ENCODE peak calls at places on chromosomes 1 and 21, in five cellular contexts. C, M, Z, N and H are unnamed samples.

GRCh38 chr1:194289569-194290266 is 1103.3 kb upstream of the B3GALT2 start:
- DNase-seq in M (no peak), C (no peak), Z (no peak), N (no peak), H (no peak)

GRCh38 chr1:212055333-212055732 is 19.8 kb downstream of the DTL start:
- DNase-seq in N (no peak), C (no peak), M (no peak), Z (no peak), H (no peak)

GRCh38 chr1:1889847-1890505 is 911 bp downstream of the GNB1 start:
- DNase-seq in M (peak; percentile 50), C (no peak), Z (peak; percentile 55), N (no peak), H (no peak)

GRCh38 chr1:200248541-200248940 is 161.3 kb downstream of the ZNF281 start:
- DNase-seq in C (no peak), N (no peak), Z (no peak), M (no peak), H (no peak)

GRCh38 chr1:167431909-167432650 is 86.2 kb downstream of the CD247 start:
- DNase-seq in N (peak; percentile 49), C (no peak), M (no peak), Z (no peak), H (no peak)

GRCh38 chr1:2073382-2074230 is 23.4 kb downstream of the PRKCZ start:
- DNase-seq in C (peak; percentile 59), Z (no peak), N (no peak), M (no peak), H (no peak)

GRCh38 chr1:205374205-205375078 is 17.7 kb upstream of the KLHDC8A start:
- DNase-seq in C (no peak), N (no peak), Z (no peak), M (peak; percentile 67), H (no peak)

GRCh38 chr21:41678944-41679343 is 87.9 kb downstream of the RIPK4 start:
- DNase-seq in M (peak; percentile 87), Z (peak; percentile 100), N (peak; percentile 87), C (peak; percentile 90), H (peak; percentile 98)

GRCh38 chr1:38138498-38139233 is 92.1 kb upstream of the POU3F1 start:
- DNase-seq in N (no peak), C (no peak), M (peak; percentile 43), Z (peak; percentile 1), H (no peak)

GRCh38 chr1:172089768-172090510 is 248.6 kb downstream of the DNM3 start:
- DNase-seq in M (peak; percentile 51), Z (peak; percentile 38), N (peak; percentile 61), C (peak; percentile 14), H (peak; percentile 69)

GRCh38 chr1:116465845-116466685 is 93.0 kb downstream of the ATP1A1 start:
- DNase-seq in N (no peak), Z (peak; percentile 51), M (peak; percentile 47), C (no peak), H (no peak)

GRCh38 chr1:235342039-235342438 is 13.7 kb downstream of the GGPS1 start:
- DNase-seq in N (no peak), M (no peak), Z (no peak), C (no peak), H (no peak)

GRCh38 chr1:15939181-15940109 is 36.5 kb downstream of the ZBTB17 start:
- DNase-seq in M (peak; percentile 83), C (no peak), N (peak; percentile 38), Z (peak; percentile 82), H (no peak)

GRCh38 chr1:24586970-24587820 is 31.3 kb downstream of the NCMAP start:
- DNase-seq in N (no peak), M (peak; percentile 66), Z (peak; percentile 82), C (peak; percentile 31), H (no peak)

GRCh38 chr1:67158401-67158800 is 7.9 kb upstream of the IL23R start:
- DNase-seq in Z (peak; percentile 38), C (no peak), N (no peak), M (no peak), H (peak; percentile 29)

GRCh38 chr1:30995990-30996612 is 69.4 kb downstream of the PUM1 start:
- DNase-seq in Z (no peak), C (no peak), M (no peak), N (no peak), H (no peak)

GRCh38 chr1:30047576-30047975 is 675.8 kb downstream of the MATN1 start:
- DNase-seq in M (no peak), C (no peak), N (no peak), Z (no peak), H (peak; percentile 17)

GRCh38 chr1:59985901-59986735 is 59.5 kb upstream of the CYP2J2 start:
- DNase-seq in C (no peak), Z (no peak), M (no peak), N (no peak), H (no peak)

GRCh38 chr1:52167014-52167753 is 25.3 kb downstream of the ZFYVE9 start:
- DNase-seq in Z (no peak), C (no peak), N (no peak), M (no peak), H (no peak)

GRCh38 chr1:52158218-52158617 is 16.3 kb downstream of the ZFYVE9 start:
- DNase-seq in N (no peak), C (no peak), M (no peak), Z (peak; percentile 78), H (no peak)

GRCh38 chr1:52159033-52159789 is 17.3 kb downstream of the ZFYVE9 start:
- DNase-seq in M (no peak), N (no peak), C (no peak), Z (peak; percentile 34), H (no peak)

GRCh38 chr1:52164604-52165003 is 22.7 kb downstream of the ZFYVE9 start:
- DNase-seq in Z (no peak), M (peak; percentile 15), C (no peak), N (no peak), H (no peak)

GRCh38 chr1:52162947-52163346 is 21.1 kb downstream of the ZFYVE9 start:
- DNase-seq in Z (no peak), C (no peak), N (no peak), M (no peak), H (no peak)
- H3K18ac ChIP-seq in Z (no peak overlapping the region), C (no peak overlapping the region), N (no peak overlapping the region), M (no peak overlapping the region), H (no peak overlapping the region)

GRCh38 chr1:36088265-36088576 is 471 bp upstream of the ADPRS start:
- DNase-seq in N (no peak), C (no peak), M (no peak), Z (no peak), H (no peak)

GRCh38 chr1:36087233-36088123 is 1.2 kb upstream of the ADPRS start:
- DNase-seq in Z (no peak), M (no peak), N (no peak), C (no peak), H (peak; percentile 37)

GRCh38 chr1:36091141-36091540 is 2.4 kb downstream of the ADPRS start:
- DNase-seq in C (no peak), N (no peak), M (no peak), Z (no peak), H (no peak)

GRCh38 chr1:36088577-36089392 is at the start of gene ADPRS:
- DNase-seq in M (peak; percentile 89), C (peak; percentile 87), N (peak; percentile 96), Z (peak; percentile 91), H (peak; percentile 92)

GRCh38 chr1:36089393-36090121 is 865 bp downstream of the ADPRS start:
- DNase-seq in Z (peak; percentile 42), C (no peak), N (no peak), M (peak; percentile 85), H (no peak)
- H2BK12ac ChIP-seq in Z (no peak overlapping the region), C (no peak overlapping the region), N (no peak overlapping the region), M (no peak overlapping the region), H (no peak overlapping the region)

DNA sequence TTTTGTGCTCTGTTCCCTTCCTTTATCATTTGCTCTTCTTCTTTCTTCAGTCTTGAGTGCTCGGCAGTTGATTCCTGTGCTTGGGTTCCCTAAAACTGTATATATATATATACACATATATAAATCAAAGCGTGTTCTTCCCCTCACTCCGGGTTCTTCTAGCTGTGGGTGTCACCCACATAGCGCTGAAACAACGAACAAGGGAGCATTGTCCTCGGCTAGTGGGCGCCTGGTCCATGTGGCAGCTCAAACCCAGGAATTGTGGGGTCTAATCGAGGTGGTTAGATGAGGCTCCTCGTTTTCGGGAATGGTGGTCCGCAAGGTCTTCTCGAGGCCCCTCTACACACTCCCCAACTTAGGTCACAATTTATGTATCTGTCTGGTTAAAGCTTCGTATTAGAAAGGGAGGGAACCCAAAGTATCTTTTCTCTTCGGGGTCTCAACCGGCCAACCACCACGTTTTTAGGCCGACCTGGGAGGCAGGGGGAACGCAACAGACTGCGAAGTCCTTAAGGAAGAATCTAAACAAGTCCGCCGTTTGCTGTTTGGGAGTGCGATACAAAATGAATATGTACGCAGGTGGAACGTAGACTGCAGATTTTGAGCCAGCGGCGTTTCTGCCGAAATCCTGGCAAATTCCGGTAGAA is 504 bp upstream of the SDHC start:
- DNase-seq in Z (no peak), C (no peak), M (no peak), N (no peak), H (no peak)
- H3K18ac ChIP-seq in Z (peak overlapping the region; percentile 34), C (peak overlapping the region; percentile 67), M (peak overlapping the region; percentile 94), N (peak overlapping the region; percentile 82), H (peak overlapping the region; percentile 85)

GRCh38 chr1:39962450-39962825 is 7.5 kb downstream of the MFSD2A start:
- DNase-seq in C (no peak), M (no peak), Z (no peak), N (no peak), H (no peak)
- H2BK12ac ChIP-seq in C (no peak overlapping the region), M (no peak overlapping the region), Z (no peak overlapping the region), N (no peak overlapping the region), H (no peak overlapping the region)

DNA sequence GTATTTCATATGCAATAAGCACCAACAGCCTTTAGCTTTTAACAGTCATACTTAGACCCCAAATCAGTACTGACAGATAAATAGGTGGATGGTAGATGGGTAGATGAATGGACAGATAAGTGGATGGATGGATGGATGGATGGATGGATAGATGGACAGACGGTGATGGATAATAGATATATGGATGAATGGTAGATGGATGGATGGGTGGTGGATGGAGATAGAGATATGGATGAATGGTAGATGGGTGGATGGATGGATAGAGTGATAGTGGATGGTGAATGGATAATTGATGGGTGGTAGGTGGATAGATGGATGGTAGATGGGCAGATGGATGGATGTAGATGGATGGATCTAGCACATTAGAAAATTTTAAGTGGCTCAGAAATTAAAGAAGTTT is 62.5 kb downstream of the TIAM1 start:
- DNase-seq in Z (no peak), C (no peak), N (no peak), M (no peak), H (no peak)
- H3K18ac ChIP-seq in Z (no peak overlapping the region), C (no peak overlapping the region), N (no peak overlapping the region), M (no peak overlapping the region), H (no peak overlapping the region)